ENCODE peak calls at places on chromosomes 3 and 15, in six cellular contexts. O is activated B cell treated with CpG ODN at 0.5 μM for 24 hours, D is suprapubic skin, T is cardiac fibroblast, J is IMR-90, F is HFF-Myc. V is an unnamed sample.

GRCh38 chr3:182500294-182500693 is 293.0 kb upstream of the ATP11B start:
- DNase-seq in O (no peak), D (no peak), T (no peak), J (no peak), F (no peak), V (peak)

GRCh38 chr3:188259191-188259590 is 105.2 kb downstream of the LPP start:
- DNase-seq in O (no peak), D (no peak), T (no peak), J (no peak), F (no peak), V (no peak)

GRCh38 chr3:197750396-197750831 is 731 bp downstream of the FYTTD1 start:
- DNase-seq in O (peak), D (peak), T (peak), J (peak), F (no peak), V (peak)

GRCh38 chr3:191376742-191377141 is 46.4 kb upstream of the UTS2B start:
- DNase-seq in O (no peak), D (no peak), T (peak), J (peak), F (peak), V (no peak)

GRCh38 chr3:9930804-9931418 is 2.7 kb upstream of the CRELD1 start:
- DNase-seq in O (no peak), D (no peak), T (peak), J (no peak), F (no peak), V (no peak)

GRCh38 chr15:41922353-41922752 is 28.5 kb upstream of the SPTBN5 start:
- DNase-seq in O (no peak), D (no peak), T (no peak), J (no peak), F (no peak), V (no peak)

GRCh38 chr15:89912674-89913396 is at the start of gene ARPIN:
- DNase-seq in O (peak), D (peak), T (peak), J (peak), F (no peak), V (peak)

GRCh38 chr15:63805993-63806980 is 27.5 kb downstream of the HERC1 start:
- DNase-seq in O (no peak), D (no peak), T (no peak), J (peak), F (no peak), V (no peak)

GRCh38 chr3:56251343-56251945 is 216.8 kb downstream of the ERC2 start:
- DNase-seq in O (no peak), D (no peak), T (peak), J (peak), F (peak), V (peak)

GRCh38 chr3:69739204-69740102 is at the start of gene MITF:
- DNase-seq in O (no peak), D (peak), T (peak), J (peak), F (peak), V (peak)

GRCh38 chr3:42161050-42161935 is 70.1 kb downstream of the TRAK1 start:
- DNase-seq in O (no peak), D (no peak), T (peak), J (peak), F (no peak), V (no peak)

GRCh38 chr3:93931597-93932229 is 42.0 kb downstream of the PROS1 start:
- DNase-seq in O (no peak), D (no peak), T (peak), J (no peak), F (no peak), V (no peak)

GRCh38 chr15:95832655-95833054 is 497.8 kb upstream of the NR2F2 start:
- DNase-seq in O (no peak), D (no peak), T (no peak), J (no peak), F (no peak), V (no peak)

GRCh38 chr3:189981668-189982067 is 139.0 kb downstream of the P3H2 start:
- DNase-seq in O (no peak), D (no peak), T (peak), J (peak), F (peak), V (no peak)

GRCh38 chr3:161599702-161600101 is 103.1 kb downstream of the OTOL1 start:
- DNase-seq in O (no peak), D (no peak), T (no peak), J (no peak), F (no peak), V (no peak)

GRCh38 chr3:71102111-71103039 is 481.2 kb downstream of the FOXP1 start:
- DNase-seq in O (no peak), D (no peak), T (peak), J (peak), F (peak), V (no peak)

GRCh38 chr3:101853465-101853864 is 4.2 kb downstream of the NFKBIZ start:
- DNase-seq in O (no peak), D (no peak), T (no peak), J (no peak), F (no peak), V (no peak)

GRCh38 chr3:136811701-136812100 is 7.2 kb upstream of the SLC35G2 start:
- DNase-seq in O (no peak), D (no peak), T (no peak), J (no peak), F (no peak), V (no peak)

GRCh38 chr3:117524890-117525289 is 815.3 kb downstream of the TUSC7 start:
- DNase-seq in O (no peak), D (no peak), T (peak), J (peak), F (no peak), V (no peak)

GRCh38 chr3:126149256-126149902 is 31.0 kb downstream of the ALDH1L1 start:
- DNase-seq in O (no peak), D (no peak), T (no peak), J (no peak), F (no peak), V (no peak)

DNA sequence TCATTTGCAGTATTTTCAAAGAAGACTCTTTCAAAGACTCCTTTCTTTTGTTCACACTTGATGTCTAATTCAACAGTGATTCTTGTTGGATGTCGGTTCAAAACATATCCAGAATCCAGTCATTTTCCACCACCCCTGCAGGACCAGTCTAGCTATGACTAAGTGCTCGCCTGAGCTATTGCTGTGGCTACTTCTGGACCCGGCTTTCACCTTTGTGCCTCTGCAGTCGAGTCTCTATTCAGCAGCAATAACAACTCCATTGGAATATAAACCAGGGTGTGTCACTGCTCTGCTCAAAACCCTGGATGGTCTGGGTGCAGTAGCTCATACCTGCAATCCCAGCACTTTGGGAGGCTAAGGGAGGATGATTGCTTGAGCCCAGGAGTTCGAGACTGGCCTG is 55.0 kb downstream of the PRICKLE2 start:
- DNase-seq in O (no peak), D (no peak), T (no peak), J (no peak), F (no peak), V (no peak)
- TF ChIP-seq CTCF in O (no peak), D (no peak), T (no peak), J (no peak), F (no peak), V (no peak)

GRCh38 chr3:39812537-39812936 is 3.1 kb downstream of the MYRIP start:
- DNase-seq in O (no peak), D (no peak), T (peak), J (no peak), F (no peak), V (no peak)
- TF ChIP-seq CTCF in O (no peak), D (peak), T (peak), J (no peak), F (peak), V (no peak)

DNA sequence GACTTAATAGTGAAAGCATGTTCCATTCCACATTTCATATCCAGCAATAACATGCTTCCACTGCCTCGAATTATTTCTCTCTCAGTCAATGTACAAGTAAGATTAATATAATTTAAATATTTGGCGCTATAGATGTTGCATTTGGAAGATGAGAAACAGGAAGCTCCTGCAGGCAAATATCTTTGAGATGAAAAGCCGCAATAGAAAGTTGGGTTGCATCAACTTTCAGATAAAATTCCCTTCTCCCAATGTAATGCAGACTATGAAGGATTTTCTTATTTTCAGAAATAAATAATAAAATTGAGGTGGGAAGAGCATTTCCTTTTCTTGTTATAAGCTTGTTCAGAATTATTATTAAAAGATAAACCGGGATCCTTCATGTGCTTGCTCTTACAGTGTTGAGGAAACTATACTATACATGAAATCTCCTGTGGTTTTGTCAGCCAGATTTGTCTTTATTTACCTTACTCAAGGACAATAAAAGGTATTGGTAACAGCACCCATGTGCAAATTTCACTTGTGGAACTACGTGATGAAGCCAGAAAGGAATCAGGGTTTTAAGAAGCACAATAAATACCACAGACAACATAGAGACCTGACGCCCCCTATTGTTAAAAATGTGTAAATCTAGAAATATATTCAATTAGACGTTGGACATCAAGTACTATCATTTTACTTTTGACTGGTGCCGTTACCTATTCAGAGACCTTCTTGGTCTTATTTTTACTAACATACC is 307.0 kb downstream of the ARPP21 start:
- DNase-seq in O (no peak), D (no peak), T (peak), J (peak), F (no peak), V (no peak)
- TF ChIP-seq CTCF in O (no peak), D (no peak), T (peak), J (peak), F (peak), V (peak)

DNA sequence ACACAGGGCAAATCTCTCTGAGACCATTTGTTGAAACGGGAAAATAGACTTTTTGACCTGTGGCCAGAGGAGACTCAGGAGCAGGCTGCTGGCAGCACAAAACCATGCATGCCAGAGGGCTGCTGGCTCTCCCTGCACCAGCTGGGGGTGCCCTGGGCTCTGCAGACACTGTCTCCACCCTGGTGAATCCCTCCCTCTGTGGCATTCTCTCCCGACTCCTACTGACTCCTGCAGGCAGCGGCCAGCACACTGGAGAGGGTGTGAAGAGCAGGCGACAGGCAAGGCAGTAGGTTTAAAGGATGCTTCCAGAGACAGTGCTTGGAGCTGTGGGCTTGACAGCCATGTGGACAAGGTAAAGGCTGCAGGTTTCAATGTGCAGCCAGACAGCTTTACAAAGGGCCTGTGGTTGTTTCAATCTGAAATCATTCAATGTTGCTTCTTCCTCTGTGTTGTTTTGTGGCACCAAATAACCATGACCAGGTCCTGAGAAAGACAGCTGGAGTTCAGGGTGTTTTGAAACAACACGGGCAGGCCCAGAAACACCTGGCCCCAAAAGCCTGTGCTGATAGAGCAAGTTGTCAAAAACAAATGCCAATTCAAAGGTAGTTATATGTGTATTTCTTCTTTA is 431.0 kb upstream of the ATP10A start:
- DNase-seq in O (no peak), D (no peak), T (no peak), J (no peak), F (no peak), V (peak)
- TF ChIP-seq CTCF in O (no peak), D (no peak), T (no peak), J (no peak), F (no peak), V (no peak)

GRCh38 chr15:80816049-80816653 is 37.0 kb downstream of the CEMIP start:
- DNase-seq in O (no peak), D (no peak), T (no peak), J (no peak), F (no peak), V (no peak)
- TF ChIP-seq CTCF in O (no peak), D (no peak), T (no peak), J (no peak), F (no peak), V (no peak)

DNA sequence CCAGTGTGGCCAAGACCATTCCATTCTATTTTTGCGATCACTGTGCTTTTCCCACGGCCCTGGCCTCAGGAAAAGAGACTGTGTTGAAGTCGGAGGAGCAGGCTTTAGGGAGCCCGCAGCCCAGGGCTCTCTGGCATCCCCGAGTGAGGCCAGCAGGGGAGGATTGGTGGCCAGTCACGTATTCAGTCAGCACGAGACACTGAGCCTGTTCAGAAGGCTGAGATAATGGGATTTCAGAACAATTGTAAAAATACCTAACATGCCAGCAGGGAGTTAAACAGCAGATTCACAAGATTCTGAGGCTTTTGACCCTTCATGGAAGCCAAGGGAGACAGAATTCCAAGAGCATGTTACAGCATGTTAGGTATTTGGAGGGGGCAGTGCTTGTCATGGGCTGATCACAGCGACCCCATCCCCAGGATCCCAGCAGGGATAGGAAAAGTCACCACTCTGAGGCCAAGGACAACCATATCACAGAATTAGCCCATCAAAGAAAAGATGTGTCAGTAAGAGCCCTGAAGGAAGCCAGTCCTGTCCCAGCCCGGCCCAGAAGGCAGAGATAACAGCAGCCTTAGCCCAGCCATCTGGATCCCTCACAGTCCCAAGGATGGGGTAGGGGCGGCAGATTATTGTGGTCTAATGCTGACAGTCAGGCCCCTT is 40.6 kb downstream of the AMOTL2 start:
- DNase-seq in O (no peak), D (no peak), T (peak), J (peak), F (no peak), V (no peak)
- TF ChIP-seq CTCF in O (no peak), D (no peak), T (peak), J (peak), F (peak), V (no peak)

GRCh38 chr15:43239732-43240491 is 19.1 kb upstream of the EPB42 start:
- DNase-seq in O (no peak), D (no peak), T (no peak), J (no peak), F (no peak), V (no peak)
- TF ChIP-seq CTCF in O (no peak), D (no peak), T (no peak), J (no peak), F (no peak), V (no peak)

GRCh38 chr15:27854601-27855000 is 244.5 kb downstream of the OCA2 start:
- DNase-seq in O (no peak), D (no peak), T (no peak), J (no peak), F (no peak), V (no peak)

GRCh38 chr15:27850961-27851636 is 248.0 kb downstream of the OCA2 start:
- DNase-seq in O (no peak), D (no peak), T (no peak), J (no peak), F (no peak), V (no peak)

GRCh38 chr15:27850050-27850449 is 249.1 kb downstream of the OCA2 start:
- DNase-seq in O (no peak), D (no peak), T (no peak), J (no peak), F (no peak), V (no peak)

GRCh38 chr15:27853624-27854455 is 245.3 kb downstream of the OCA2 start:
- DNase-seq in O (no peak), D (no peak), T (no peak), J (no peak), F (no peak), V (no peak)

GRCh38 chr15:27851811-27852210 is 247.3 kb downstream of the OCA2 start:
- DNase-seq in O (no peak), D (no peak), T (no peak), J (no peak), F (no peak), V (no peak)
- TF ChIP-seq CTCF in O (no peak), D (no peak), T (no peak), J (no peak), F (no peak), V (no peak)

GRCh38 chr15:81157939-81158223 is 23.8 kb downstream of the CFAP161 start:
- DNase-seq in O (no peak), D (no peak), T (no peak), J (no peak), F (no peak), V (no peak)

GRCh38 chr15:81157195-81157938 is 23.3 kb downstream of the CFAP161 start:
- DNase-seq in O (no peak), D (no peak), T (peak), J (peak), F (no peak), V (no peak)

GRCh38 chr15:81152799-81153198 is 18.7 kb downstream of the CFAP161 start:
- DNase-seq in O (no peak), D (no peak), T (no peak), J (peak), F (no peak), V (no peak)

GRCh38 chr15:81156324-81156723 is 22.3 kb downstream of the CFAP161 start:
- DNase-seq in O (no peak), D (no peak), T (no peak), J (no peak), F (no peak), V (no peak)

GRCh38 chr15:81155375-81156218 is 21.5 kb downstream of the CFAP161 start:
- DNase-seq in O (no peak), D (peak), T (peak), J (peak), F (no peak), V (peak)
- TF ChIP-seq CTCF in O (no peak), D (peak), T (peak), J (peak), F (peak), V (peak)

GRCh38 chr3:143436231-143436930 is 316.8 kb downstream of the CHST2 start:
- DNase-seq in O (no peak), D (no peak), T (peak), J (peak), F (no peak), V (no peak)

GRCh38 chr3:143428351-143428750 is 308.8 kb downstream of the CHST2 start:
- DNase-seq in O (no peak), D (no peak), T (no peak), J (no peak), F (no peak), V (no peak)

GRCh38 chr3:143430582-143430981 is 311.0 kb downstream of the CHST2 start:
- DNase-seq in O (no peak), D (no peak), T (no peak), J (no peak), F (no peak), V (no peak)

GRCh38 chr3:143429628-143430514 is 310.3 kb downstream of the CHST2 start:
- DNase-seq in O (no peak), D (no peak), T (peak), J (peak), F (no peak), V (no peak)

DNA sequence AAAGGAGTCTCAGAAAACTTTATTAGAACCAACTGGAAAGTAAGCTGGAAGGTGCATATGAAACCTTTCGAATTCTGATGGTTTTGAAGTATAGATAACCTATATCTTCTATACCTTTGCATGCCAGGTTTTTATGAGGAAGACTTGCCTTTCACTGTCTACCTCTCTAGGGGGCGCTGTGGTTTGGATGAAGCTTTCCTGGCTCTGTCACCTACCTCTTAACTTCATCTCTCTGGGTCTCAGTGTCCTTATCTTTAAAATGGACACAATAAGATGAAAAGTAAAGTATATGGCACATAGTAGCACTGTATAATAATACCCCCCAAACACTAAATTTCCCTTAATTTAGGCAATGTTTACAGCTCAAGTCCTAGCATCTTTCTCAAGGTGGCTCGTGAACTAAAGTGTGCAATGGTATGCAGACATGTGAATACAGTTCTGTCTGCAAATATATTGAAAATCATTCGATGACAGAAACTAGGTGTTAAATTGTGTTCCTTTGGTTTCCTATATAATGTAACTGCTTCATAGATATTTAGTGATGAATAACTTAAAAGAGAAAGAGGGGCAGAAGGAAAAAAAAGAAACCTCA is 314.3 kb downstream of the CHST2 start:
- DNase-seq in O (no peak), D (no peak), T (no peak), J (no peak), F (no peak), V (no peak)
- TF ChIP-seq CTCF in O (no peak), D (peak), T (peak), J (peak), F (peak), V (peak)